ENCODE peak calls at places on chromosomes 1 and 21, in four cellular contexts. R is stimulated activated CD8-positive, alpha-beta memory T cell treated with anti-CD3 and anti-CD28 coated beads, Interleukin-2, amount 100 ng/mL, for 1 hour; S is NCI-H1417; P is iPS-NIHi11. A is an unnamed sample.

GRCh38 chr1:229263254-229263653 is 7.7 kb upstream of the RAB4A start:
- DNase-seq in S (no peak), R (no peak), P (no peak), A (no peak)

GRCh38 chr1:57867001-57867400 is 443.1 kb upstream of the DAB1 start:
- DNase-seq in P (no peak), R (no peak), S (no peak), A (no peak)

GRCh38 chr1:113630340-113631327 is 128.7 kb downstream of the PHTF1 start:
- DNase-seq in R (no peak), P (no peak), S (no peak), A (peak; percentile 47)

GRCh38 chr1:155263067-155263466 is 907 bp upstream of the SCAMP3 start:
- DNase-seq in P (no peak), S (no peak), R (no peak), A (no peak)

GRCh38 chr1:30058966-30059365 is 664.4 kb downstream of the MATN1 start:
- DNase-seq in R (no peak), S (peak; percentile 50), P (no peak), A (no peak)

GRCh38 chr1:178509608-178510007 is 3.3 kb upstream of the TEX35 start:
- DNase-seq in R (no peak), P (no peak), S (no peak), A (no peak)

GRCh38 chr21:31667639-31668038 is 8.1 kb downstream of the SOD1 start:
- DNase-seq in P (no peak), R (no peak), S (no peak), A (no peak)

GRCh38 chr1:5682626-5683235 is 309.5 kb downstream of the NPHP4 start:
- DNase-seq in S (no peak), R (no peak), P (no peak), A (no peak)

GRCh38 chr1:180262628-180263488 is 32.8 kb downstream of the LHX4 start:
- DNase-seq in R (no peak), P (no peak), S (no peak), A (peak; percentile 37)

GRCh38 chr1:165828581-165829329 is 1.3 kb downstream of the UCK2 start:
- DNase-seq in P (peak; percentile 72), R (no peak), S (peak; percentile 92), A (peak; percentile 82)

GRCh38 chr1:218634212-218634611 is 289.1 kb downstream of the TGFB2 start:
- DNase-seq in R (no peak), S (no peak), P (no peak), A (peak; percentile 41)

GRCh38 chr1:51620470-51620869 is 3.6 kb downstream of the OSBPL9 start:
- DNase-seq in R (no peak), S (no peak), P (no peak), A (no peak)

GRCh38 chr1:4975856-4976255 is 321.4 kb downstream of the AJAP1 start:
- DNase-seq in R (no peak), S (no peak), P (no peak), A (no peak)

GRCh38 chr1:6612641-6613360 is 730 bp upstream of the PHF13 start:
- DNase-seq in R (no peak), S (peak; percentile 88), P (no peak), A (no peak)

GRCh38 chr1:110003747-110004428 is 19.3 kb downstream of the AHCYL1 start:
- DNase-seq in S (no peak), P (peak; percentile 59), R (no peak), A (peak; percentile 87)

GRCh38 chr1:66022904-66023620 is 230.4 kb downstream of the PDE4B start:
- DNase-seq in R (no peak), P (peak; percentile 33), S (no peak), A (peak; percentile 45)

GRCh38 chr1:116503535-116504307 is 67.1 kb downstream of the CD58 start:
- DNase-seq in R (no peak), S (no peak), P (no peak), A (no peak)

GRCh38 chr1:59143824-59144223 is 153.1 kb upstream of the FGGY start:
- DNase-seq in P (peak; percentile 37), S (no peak), R (no peak), A (no peak)

GRCh38 chr1:74689800-74690696 is 16.5 kb upstream of the ERICH3 start:
- DNase-seq in P (peak; percentile 37), S (peak; percentile 93), R (peak; percentile 9), A (peak; percentile 80)

GRCh38 chr1:173332026-173332425 is 124.9 kb upstream of the TNFSF4 start:
- DNase-seq in R (no peak), S (no peak), P (no peak), A (no peak)

GRCh38 chr1:108502138-108502537 is 52.0 kb downstream of the NBPF6 start:
- DNase-seq in P (no peak), S (no peak), R (no peak), A (no peak)

GRCh38 chr1:241532864-241533263 is 686 bp downstream of the KMO start:
- DNase-seq in S (no peak), R (no peak), P (no peak), A (no peak)

GRCh38 chr1:212512731-212513559 is 80.2 kb downstream of the NENF start:
- DNase-seq in R (no peak), P (peak; percentile 54), S (peak; percentile 79), A (peak; percentile 57)

GRCh38 chr1:162846256-162847212 is 14.4 kb downstream of the CCDC190 start:
- DNase-seq in S (no peak), P (no peak), R (no peak), A (no peak)

GRCh38 chr1:232950919-232951579 is 638 bp downstream of the NTPCR start:
- DNase-seq in R (no peak), P (peak; percentile 30), S (peak; percentile 84), A (peak; percentile 78)

GRCh38 chr1:156804572-156805243 is 11.9 kb downstream of the SH2D2A start:
- DNase-seq in R (no peak), P (no peak), S (peak; percentile 73), A (no peak)

GRCh38 chr1:41898191-41898713 is 20.5 kb downstream of the HIVEP3 start:
- DNase-seq in R (peak; percentile 44), P (peak; percentile 19), S (no peak), A (no peak)

GRCh38 chr1:37472281-37472680 is 2.1 kb upstream of the ZC3H12A start:
- DNase-seq in S (peak; percentile 73), R (no peak), P (no peak), A (no peak)

GRCh38 chr1:59692591-59692990 is 122.2 kb upstream of the HOOK1 start:
- DNase-seq in P (no peak), R (no peak), S (peak; percentile 67), A (no peak)

GRCh38 chr21:15063821-15064575 is 802 bp downstream of the NRIP1 start:
- DNase-seq in S (peak; percentile 83), R (no peak), P (peak; percentile 57), A (peak; percentile 79)

GRCh38 chr1:66919063-66919462 is 5.6 kb downstream of the DNAI4 start:
- DNase-seq in R (no peak), S (no peak), P (no peak), A (no peak)

GRCh38 chr1:102107441-102107840 is 110.7 kb upstream of the OLFM3 start:
- DNase-seq in S (no peak), P (peak; percentile 63), R (no peak), A (no peak)

GRCh38 chr1:81449786-81450185 is 350.9 kb upstream of the ADGRL2 start:
- DNase-seq in R (no peak), S (no peak), P (no peak), A (no peak)

GRCh38 chr1:7549277-7549676 is 221.8 kb upstream of the VAMP3 start:
- DNase-seq in S (peak; percentile 45), R (no peak), P (no peak), A (no peak)

GRCh38 chr1:117600966-117601365 is 4.9 kb upstream of the TENT5C start:
- DNase-seq in R (no peak), S (no peak), P (no peak), A (no peak)